ENCODE peak calls at places on chromosomes 2 and 18, in six cellular contexts. V is HL-60; W is dorsolateral prefrontal cortex; D is CD8-positive, alpha-beta T cell; O is mesothelial cell of epicardium; L is uterus. G is an unnamed sample.

GRCh38 chr18:26511339-26512071 is 36.8 kb downstream of the KCTD1 start:
- DNase-seq in V (no peak), W (no peak), D (no peak), L (no peak), O (no peak), G (no peak)

GRCh38 chr2:14422426-14422825 is 210.1 kb upstream of the LRATD1 start:
- DNase-seq in O (no peak), D (no peak), W (no peak), L (no peak), V (no peak), G (no peak)

GRCh38 chr2:74066491-74067203 is 81.1 kb downstream of the BOLA3 start:
- DNase-seq in V (no peak), L (no peak), W (no peak), D (no peak), O (no peak), G (no peak)

GRCh38 chr18:72674710-72675109 is 130.6 kb upstream of the CBLN2 start:
- DNase-seq in W (no peak), D (no peak), L (no peak), O (no peak), V (no peak), G (no peak)

GRCh38 chr2:160257015-160257741 is 57.1 kb upstream of the ITGB6 start:
- DNase-seq in V (no peak), W (no peak), D (no peak), O (no peak), L (no peak), G (no peak)

GRCh38 chr18:54742654-54743053 is 85.6 kb upstream of the RAB27B start:
- DNase-seq in D (no peak), V (no peak), L (peak), W (no peak), O (no peak), G (no peak)

GRCh38 chr18:12837747-12838146 is 46.3 kb downstream of the PTPN2 start:
- DNase-seq in L (no peak), D (no peak), V (no peak), O (no peak), W (no peak), G (no peak)

GRCh38 chr2:27212626-27213471 is 781 bp upstream of the SLC5A6 start:
- DNase-seq in L (no peak), W (no peak), D (no peak), V (no peak), O (no peak), G (no peak)

GRCh38 chr18:59900222-59901128 is 679 bp downstream of the PMAIP1 start:
- DNase-seq in L (peak), W (no peak), V (no peak), O (no peak), D (peak), G (peak)

GRCh38 chr2:10864888-10865551 is 46.7 kb upstream of the KCNF1 start:
- DNase-seq in O (no peak), L (no peak), W (no peak), D (no peak), V (no peak), G (no peak)
- TF ChIP-seq CTCF in O (no peak), L (no peak), W (no peak), D (peak), V (no peak), G (peak)

DNA sequence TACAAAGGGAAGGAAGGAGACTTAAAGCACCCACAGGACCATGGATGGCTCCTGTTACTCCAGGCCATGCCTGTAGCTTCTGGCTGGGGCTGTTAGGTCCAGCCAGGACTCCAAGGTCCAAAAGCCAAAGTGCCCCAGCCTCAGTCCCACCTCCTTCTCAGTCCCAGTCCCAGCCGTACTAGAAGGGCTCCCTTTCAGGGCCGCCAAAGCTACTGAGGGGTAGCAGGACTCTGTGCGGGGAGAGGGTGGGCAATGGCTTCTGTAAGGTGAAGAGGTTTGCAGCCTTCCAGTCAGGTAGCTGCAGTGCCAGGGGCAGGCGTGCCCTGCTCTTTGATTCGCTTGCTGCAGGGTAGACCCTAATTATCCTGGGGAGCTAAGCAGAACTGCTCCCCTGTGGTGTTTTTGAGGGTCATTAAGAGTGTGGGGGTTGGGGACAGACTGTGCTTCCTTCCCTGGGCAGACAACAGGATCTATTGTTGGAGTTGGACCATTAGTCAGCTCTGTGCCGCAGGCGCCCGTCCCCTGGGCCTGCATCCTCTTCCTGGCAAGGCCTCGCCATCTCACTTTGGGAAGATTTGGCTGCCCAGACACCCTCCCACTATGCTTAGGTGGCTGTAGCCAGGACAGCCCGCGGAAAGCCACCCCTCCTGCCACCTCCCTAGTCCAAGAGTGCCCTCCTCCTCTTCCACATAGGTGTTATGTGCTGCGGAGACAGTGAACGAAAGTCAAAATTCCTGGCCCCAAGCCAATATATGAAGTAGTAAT is 118.8 kb downstream of the ZBTB7C start:
- DNase-seq in L (no peak), D (no peak), O (no peak), V (no peak), W (no peak), G (no peak)
- TF ChIP-seq CTCF in L (no peak), D (no peak), O (no peak), V (no peak), W (no peak), G (no peak)

GRCh38 chr2:109062558-109063325 is 66.3 kb upstream of the SH3RF3 start:
- DNase-seq in L (no peak), V (no peak), O (no peak), W (no peak), D (no peak), G (no peak)
- TF ChIP-seq CTCF in L (no peak), V (no peak), O (no peak), W (no peak), D (no peak), G (no peak)

GRCh38 chr2:96549967-96550786 is 13.6 kb downstream of the ARID5A start:
- DNase-seq in L (no peak), V (no peak), D (no peak), W (no peak), O (peak), G (no peak)
- TF ChIP-seq CTCF in L (no peak), V (no peak), D (no peak), W (peak), O (peak), G (no peak)

DNA sequence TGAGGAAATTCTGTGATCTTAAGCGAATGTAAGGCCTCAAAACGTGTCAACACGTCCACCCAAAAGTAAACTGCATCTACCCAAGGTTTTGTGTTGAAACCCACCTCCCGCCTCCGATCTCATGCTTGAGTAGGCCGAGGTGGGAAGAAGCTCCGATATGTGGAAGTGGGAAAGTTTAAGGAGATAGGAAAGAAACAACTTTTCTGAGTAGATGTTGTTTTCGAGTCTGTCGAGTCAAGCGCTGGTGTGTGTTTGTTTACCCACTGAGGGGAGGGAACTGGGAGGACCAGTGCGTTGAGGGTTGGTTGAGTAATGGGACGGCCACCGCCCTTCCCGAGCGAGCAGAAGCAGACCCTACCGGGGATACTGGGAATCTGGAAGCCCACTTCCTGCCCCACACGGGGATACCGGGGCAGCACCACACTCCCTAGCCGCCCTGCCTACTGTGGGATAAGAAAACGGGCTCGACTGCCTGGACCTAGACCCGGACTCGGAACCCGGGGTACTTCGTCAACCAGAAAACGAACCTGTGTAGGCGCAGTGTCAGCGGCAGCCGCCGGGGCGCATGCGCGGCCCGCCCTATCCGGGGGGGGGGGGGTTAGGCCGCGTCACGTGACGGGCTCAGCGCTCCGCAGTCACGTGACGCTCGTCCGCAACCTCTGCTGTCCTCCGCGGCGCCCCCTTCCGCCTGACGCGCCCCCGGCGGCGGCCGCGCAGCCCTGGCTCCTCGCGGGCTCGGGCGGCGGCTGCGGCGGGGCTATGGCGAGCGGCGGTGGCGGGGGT is at the start of gene RETREG2:
- DNase-seq in W (peak), O (peak), L (peak), V (peak), D (peak), G (peak)
- TF ChIP-seq CTCF in W (peak), O (no peak), L (peak), V (no peak), D (no peak), G (peak)

DNA sequence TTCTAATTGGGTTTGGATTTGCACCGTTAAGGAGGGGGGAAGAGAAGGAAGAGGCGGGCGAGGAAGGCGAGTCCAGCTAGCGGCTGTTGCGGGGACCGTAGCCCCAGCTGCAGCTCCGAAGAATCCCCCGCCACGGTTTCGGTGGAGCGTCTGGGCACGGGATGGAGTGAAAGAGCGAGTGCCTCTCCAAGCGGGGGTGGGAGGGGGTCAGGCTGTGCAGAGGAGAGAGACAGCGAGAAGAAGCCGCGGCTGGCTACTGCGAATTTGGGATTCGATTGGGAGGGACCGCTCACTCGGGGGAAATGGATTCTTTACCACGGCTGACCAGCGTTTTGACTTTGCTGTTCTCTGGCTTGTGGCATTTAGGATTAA is 248 bp downstream of the CNTNAP5 start:
- DNase-seq in L (no peak), O (no peak), V (no peak), D (no peak), W (no peak), G (no peak)
- TF ChIP-seq CTCF in L (no peak), O (no peak), V (no peak), D (no peak), W (no peak), G (no peak)

GRCh38 chr2:174145827-174146226 is 102.5 kb downstream of the OLA1 start:
- DNase-seq in D (no peak), W (no peak), L (no peak), O (no peak), V (peak), G (no peak)
- TF ChIP-seq CTCF in D (no peak), W (no peak), L (no peak), O (no peak), V (no peak), G (no peak)

DNA sequence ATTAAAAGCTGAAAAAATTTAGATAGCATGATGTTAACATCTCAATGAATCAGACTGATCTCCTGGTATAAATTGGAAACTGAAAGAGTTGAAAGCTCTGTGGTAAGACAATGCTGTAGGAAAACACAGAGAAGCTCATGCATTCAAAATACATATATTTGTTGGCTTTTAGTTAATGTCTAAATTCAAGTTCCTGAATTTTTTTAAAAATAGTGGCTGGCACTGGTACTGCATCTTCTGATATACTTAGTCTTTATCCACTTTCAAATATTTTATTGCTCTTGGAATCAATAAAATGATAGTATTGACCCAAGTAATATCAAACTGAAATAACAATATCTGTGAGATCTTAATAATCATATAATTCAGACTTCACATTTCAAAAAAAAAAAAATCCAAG is 151.4 kb upstream of the FIGN start:
- DNase-seq in W (no peak), L (no peak), V (no peak), O (no peak), D (no peak), G (no peak)
- TF ChIP-seq CTCF in W (peak), L (no peak), V (no peak), O (peak), D (no peak), G (no peak)

GRCh38 chr18:50573679-50574078 is 13.8 kb downstream of the MAPK4 start:
- DNase-seq in V (no peak), W (no peak), L (no peak), O (no peak), D (no peak), G (no peak)
- TF ChIP-seq CTCF in V (no peak), W (no peak), L (no peak), O (no peak), D (no peak), G (no peak)

GRCh38 chr2:168373468-168373867 is 82.6 kb upstream of the CERS6 start:
- DNase-seq in W (no peak), L (no peak), V (no peak), O (no peak), D (no peak), G (no peak)

GRCh38 chr2:168371273-168371992 is 84.6 kb upstream of the CERS6 start:
- DNase-seq in D (no peak), W (no peak), L (no peak), O (no peak), V (no peak), G (no peak)

GRCh38 chr2:168380500-168380899 is 75.6 kb upstream of the CERS6 start:
- DNase-seq in V (no peak), W (no peak), O (no peak), D (no peak), L (no peak), G (no peak)

GRCh38 chr2:168378960-168379669 is 77.0 kb upstream of the CERS6 start:
- DNase-seq in O (no peak), V (no peak), D (peak), L (no peak), W (no peak), G (peak)

GRCh38 chr2:168375195-168375798 is 80.8 kb upstream of the CERS6 start:
- DNase-seq in L (no peak), V (no peak), D (no peak), W (no peak), O (no peak), G (no peak)
- TF ChIP-seq CTCF in L (peak), V (peak), D (peak), W (no peak), O (no peak), G (peak)